ENCODE peak calls at places on chromosomes 5 and 9, in nine cellular contexts. X is amniotic stem cell; Q is HEK293T; U is KG1; N is fibroblast of gingiva; Y is iPS-NIHi11; R is stimulated activated CD4-positive, alpha-beta T cell treated with anti-CD3 and anti-CD28 coated beads, Interleukin-1b, Interleukin-23, amount 100 ng/mL, for 48 hours; H is left ventricle myocardium inferior; G is activated CD4-positive, alpha-beta T cell treated with anti-CD3 and anti-CD28 coated beads for 36 hours. K is an unnamed sample.

GRCh38 chr5:2724831-2725230 is 26.6 kb downstream of the IRX2 start:
- DNase-seq in X (no peak), Q (no peak), U (no peak), N (no peak), Y (no peak), R (no peak), H (no peak), G (no peak), K (no peak)

GRCh38 chr9:107142430-107142829 is 140.6 kb upstream of the RAD23B start:
- DNase-seq in X (no peak), Q (no peak), U (no peak), N (no peak), Y (no peak), R (no peak), H (peak), G (no peak), K (no peak)

GRCh38 chr9:10050016-10050415 is 562.8 kb downstream of the PTPRD start:
- DNase-seq in X (no peak), Q (no peak), U (no peak), N (no peak), Y (no peak), R (no peak), H (no peak), G (no peak), K (no peak)

GRCh38 chr5:172801184-172801671 is 30.2 kb upstream of the DUSP1 start:
- DNase-seq in X (peak), Q (no peak), U (no peak), N (peak), Y (no peak), R (no peak), H (no peak), G (no peak), K (no peak)

GRCh38 chr9:114720296-114720695 is 38.3 kb upstream of the TEX48 start:
- DNase-seq in X (no peak), Q (no peak), U (no peak), N (peak), Y (no peak), R (no peak), H (no peak), G (no peak), K (no peak)

GRCh38 chr5:139294372-139295165 is 1.0 kb downstream of the MATR3 start:
- DNase-seq in X (peak), Q (peak), U (no peak), N (peak), Y (peak), R (peak), H (peak), G (peak), K (peak)

GRCh38 chr5:87121315-87122170 is 146.1 kb upstream of the RASA1 start:
- DNase-seq in X (peak), Q (no peak), U (peak), N (peak), Y (no peak), R (peak), H (no peak), G (peak), K (no peak)

GRCh38 chr5:13611604-13612003 is 332.9 kb downstream of the DNAH5 start:
- DNase-seq in X (no peak), Q (no peak), U (no peak), N (no peak), Y (no peak), R (no peak), H (no peak), G (no peak), K (no peak)

GRCh38 chr9:114321759-114322158 is 1.1 kb upstream of the ORM1 start:
- DNase-seq in X (no peak), Q (no peak), U (no peak), N (peak), Y (no peak), R (peak), H (no peak), G (peak), K (no peak)

GRCh38 chr5:93589812-93590215 is 6.8 kb downstream of the NR2F1 start:
- DNase-seq in X (no peak), Q (no peak), U (no peak), N (no peak), Y (no peak), R (no peak), H (no peak), G (no peak), K (peak)

GRCh38 chr9:135215571-135216161 is 128.2 kb downstream of the OLFM1 start:
- DNase-seq in X (no peak), Q (no peak), U (no peak), N (no peak), Y (no peak), R (no peak), H (peak), G (no peak), K (no peak)

GRCh38 chr9:129406278-129407225 is 214.3 kb downstream of the C9orf50 start:
- DNase-seq in X (no peak), Q (no peak), U (no peak), N (no peak), Y (peak), R (no peak), H (peak), G (no peak), K (no peak)

GRCh38 chr9:137077758-137078693 is 709 bp downstream of the UAP1L1 start:
- DNase-seq in X (no peak), Q (no peak), U (peak), N (no peak), Y (no peak), R (no peak), H (no peak), G (peak), K (no peak)

GRCh38 chr5:61232490-61232889 is 70.2 kb upstream of the SMIM15 start:
- DNase-seq in X (no peak), Q (no peak), U (no peak), N (peak), Y (no peak), R (no peak), H (no peak), G (no peak), K (no peak)

GRCh38 chr5:88602584-88602983 is 280.4 kb downstream of the MEF2C start:
- DNase-seq in X (no peak), Q (no peak), U (no peak), N (no peak), Y (peak), R (peak), H (no peak), G (peak), K (no peak)

GRCh38 chr5:145806923-145807322 is 28.2 kb downstream of the PRELID2 start:
- DNase-seq in X (no peak), Q (no peak), U (no peak), N (no peak), Y (no peak), R (no peak), H (no peak), G (no peak), K (no peak)